ENCODE peak calls at places on chromosomes 16 and 17, in six cellular contexts. One of them, this sample, is unnamed.

GRCh38 chr16:24853830-24854229 is 8.1 kb downstream of the SLC5A11 start:
- DNase-seq in pancreas: no peak
- DNase-seq in Peyer's patch: no peak
- DNase-seq in uterus: peak
- DNase-seq in AG04449: no peak
- DNase-seq in dorsolateral prefrontal cortex: peak
- DNase-seq in this sample: peak

GRCh38 chr16:51402785-51403184 is 251.7 kb upstream of the SALL1 start:
- DNase-seq in pancreas: peak
- DNase-seq in Peyer's patch: no peak
- DNase-seq in uterus: no peak
- DNase-seq in AG04449: no peak
- DNase-seq in dorsolateral prefrontal cortex: no peak
- DNase-seq in this sample: no peak

GRCh38 chr16:85716680-85717038 is 27.9 kb upstream of the GINS2 start:
- DNase-seq in pancreas: no peak
- DNase-seq in Peyer's patch: no peak
- DNase-seq in uterus: no peak
- DNase-seq in AG04449: no peak
- DNase-seq in dorsolateral prefrontal cortex: no peak
- DNase-seq in this sample: no peak

GRCh38 chr17:61401280-61402072 is 1.8 kb downstream of the TBX2 start:
- DNase-seq in pancreas: no peak
- DNase-seq in Peyer's patch: no peak
- DNase-seq in uterus: peak
- DNase-seq in AG04449: no peak
- DNase-seq in dorsolateral prefrontal cortex: no peak
- DNase-seq in this sample: no peak

GRCh38 chr17:81514735-81515529 is 2.3 kb upstream of the ACTG1 start:
- DNase-seq in pancreas: peak
- DNase-seq in Peyer's patch: peak
- DNase-seq in uterus: peak
- DNase-seq in AG04449: no peak
- DNase-seq in dorsolateral prefrontal cortex: peak
- DNase-seq in this sample: no peak

GRCh38 chr16:83968483-83968865 is 430 bp downstream of the NECAB2 start:
- DNase-seq in pancreas: no peak
- DNase-seq in Peyer's patch: no peak
- DNase-seq in uterus: no peak
- DNase-seq in AG04449: no peak
- DNase-seq in dorsolateral prefrontal cortex: no peak
- DNase-seq in this sample: no peak

GRCh38 chr16:66070140-66070887 is 296.2 kb upstream of the CDH5 start:
- DNase-seq in pancreas: no peak
- DNase-seq in Peyer's patch: peak
- DNase-seq in uterus: peak
- DNase-seq in AG04449: no peak
- DNase-seq in dorsolateral prefrontal cortex: peak
- DNase-seq in this sample: no peak

GRCh38 chr17:75565066-75565465 is 22.5 kb upstream of the MYO15B start:
- DNase-seq in pancreas: no peak
- DNase-seq in Peyer's patch: no peak
- DNase-seq in uterus: no peak
- DNase-seq in AG04449: no peak
- DNase-seq in dorsolateral prefrontal cortex: no peak
- DNase-seq in this sample: no peak

GRCh38 chr17:63096426-63096825 is 130.4 kb downstream of the TANC2 start:
- DNase-seq in pancreas: no peak
- DNase-seq in Peyer's patch: no peak
- DNase-seq in uterus: no peak
- DNase-seq in AG04449: peak
- DNase-seq in dorsolateral prefrontal cortex: no peak
- DNase-seq in this sample: no peak

GRCh38 chr16:24820522-24820921 is 25.2 kb upstream of the SLC5A11 start:
- DNase-seq in pancreas: no peak
- DNase-seq in Peyer's patch: no peak
- DNase-seq in uterus: no peak
- DNase-seq in AG04449: no peak
- DNase-seq in dorsolateral prefrontal cortex: no peak
- DNase-seq in this sample: no peak

GRCh38 chr17:32112416-32112815 is 29.9 kb upstream of the RHOT1 start:
- DNase-seq in pancreas: no peak
- DNase-seq in Peyer's patch: no peak
- DNase-seq in uterus: no peak
- DNase-seq in AG04449: no peak
- DNase-seq in dorsolateral prefrontal cortex: no peak
- DNase-seq in this sample: no peak

GRCh38 chr16:54143934-54144333 is 142.7 kb downstream of the IRX3 start:
- DNase-seq in pancreas: no peak
- DNase-seq in Peyer's patch: no peak
- DNase-seq in uterus: no peak
- DNase-seq in AG04449: no peak
- DNase-seq in dorsolateral prefrontal cortex: no peak
- DNase-seq in this sample: no peak

GRCh38 chr17:46876353-46876887 is 25.0 kb downstream of the WNT9B start:
- DNase-seq in pancreas: peak
- DNase-seq in Peyer's patch: no peak
- DNase-seq in uterus: no peak
- DNase-seq in AG04449: no peak
- DNase-seq in dorsolateral prefrontal cortex: peak
- DNase-seq in this sample: no peak

GRCh38 chr16:709651-710499 is 4.3 kb upstream of the FBXL16 start:
- DNase-seq in pancreas: no peak
- DNase-seq in Peyer's patch: no peak
- DNase-seq in uterus: no peak
- DNase-seq in AG04449: peak
- DNase-seq in dorsolateral prefrontal cortex: peak
- DNase-seq in this sample: no peak

GRCh38 chr17:17443173-17443572 is 33.6 kb upstream of the MED9 start:
- DNase-seq in pancreas: no peak
- DNase-seq in Peyer's patch: no peak
- DNase-seq in uterus: no peak
- DNase-seq in AG04449: no peak
- DNase-seq in dorsolateral prefrontal cortex: no peak
- DNase-seq in this sample: no peak

GRCh38 chr17:39408360-39408759 is 6.9 kb upstream of the FBXL20 start:
- DNase-seq in pancreas: no peak
- DNase-seq in Peyer's patch: no peak
- DNase-seq in uterus: no peak
- DNase-seq in AG04449: no peak
- DNase-seq in dorsolateral prefrontal cortex: no peak
- DNase-seq in this sample: no peak

GRCh38 chr16:88131966-88132365 is 180.7 kb downstream of the BANP start:
- DNase-seq in pancreas: no peak
- DNase-seq in Peyer's patch: no peak
- DNase-seq in uterus: no peak
- DNase-seq in AG04449: no peak
- DNase-seq in dorsolateral prefrontal cortex: no peak
- DNase-seq in this sample: no peak

GRCh38 chr17:82517230-82517865 is 2.2 kb upstream of the FOXK2 start:
- DNase-seq in pancreas: no peak
- DNase-seq in Peyer's patch: no peak
- DNase-seq in uterus: no peak
- DNase-seq in AG04449: no peak
- DNase-seq in dorsolateral prefrontal cortex: no peak
- DNase-seq in this sample: no peak

GRCh38 chr16:68408428-68408827 is 39.9 kb downstream of the SMPD3 start:
- DNase-seq in pancreas: no peak
- DNase-seq in Peyer's patch: no peak
- DNase-seq in uterus: no peak
- DNase-seq in AG04449: no peak
- DNase-seq in dorsolateral prefrontal cortex: no peak
- DNase-seq in this sample: no peak

GRCh38 chr17:7215652-7216139 is 3.9 kb downstream of the DLG4 start:
- DNase-seq in pancreas: no peak
- DNase-seq in Peyer's patch: no peak
- DNase-seq in uterus: no peak
- DNase-seq in AG04449: no peak
- DNase-seq in dorsolateral prefrontal cortex: no peak
- DNase-seq in this sample: no peak
- TF ChIP-seq CTCF in pancreas: no peak
- TF ChIP-seq CTCF in Peyer's patch: no peak
- TF ChIP-seq CTCF in uterus: no peak
- TF ChIP-seq CTCF in AG04449: no peak
- TF ChIP-seq CTCF in dorsolateral prefrontal cortex: no peak
- TF ChIP-seq CTCF in this sample: no peak

GRCh38 chr17:4933646-4934045 is 1.6 kb downstream of the GP1BA start:
- DNase-seq in pancreas: no peak
- DNase-seq in Peyer's patch: no peak
- DNase-seq in uterus: no peak
- DNase-seq in AG04449: no peak
- DNase-seq in dorsolateral prefrontal cortex: no peak
- DNase-seq in this sample: no peak

GRCh38 chr17:4932756-4933155 is 679 bp downstream of the GP1BA start:
- DNase-seq in pancreas: no peak
- DNase-seq in Peyer's patch: no peak
- DNase-seq in uterus: no peak
- DNase-seq in AG04449: no peak
- DNase-seq in dorsolateral prefrontal cortex: no peak
- DNase-seq in this sample: no peak

GRCh38 chr17:4936436-4936835 is 3.4 kb downstream of the SLC25A11 start:
- DNase-seq in pancreas: no peak
- DNase-seq in Peyer's patch: no peak
- DNase-seq in uterus: no peak
- DNase-seq in AG04449: no peak
- DNase-seq in dorsolateral prefrontal cortex: no peak
- DNase-seq in this sample: no peak

GRCh38 chr17:4935650-4936049 is 3.6 kb downstream of the GP1BA start:
- DNase-seq in pancreas: no peak
- DNase-seq in Peyer's patch: no peak
- DNase-seq in uterus: no peak
- DNase-seq in AG04449: no peak
- DNase-seq in dorsolateral prefrontal cortex: no peak
- DNase-seq in this sample: no peak

DNA sequence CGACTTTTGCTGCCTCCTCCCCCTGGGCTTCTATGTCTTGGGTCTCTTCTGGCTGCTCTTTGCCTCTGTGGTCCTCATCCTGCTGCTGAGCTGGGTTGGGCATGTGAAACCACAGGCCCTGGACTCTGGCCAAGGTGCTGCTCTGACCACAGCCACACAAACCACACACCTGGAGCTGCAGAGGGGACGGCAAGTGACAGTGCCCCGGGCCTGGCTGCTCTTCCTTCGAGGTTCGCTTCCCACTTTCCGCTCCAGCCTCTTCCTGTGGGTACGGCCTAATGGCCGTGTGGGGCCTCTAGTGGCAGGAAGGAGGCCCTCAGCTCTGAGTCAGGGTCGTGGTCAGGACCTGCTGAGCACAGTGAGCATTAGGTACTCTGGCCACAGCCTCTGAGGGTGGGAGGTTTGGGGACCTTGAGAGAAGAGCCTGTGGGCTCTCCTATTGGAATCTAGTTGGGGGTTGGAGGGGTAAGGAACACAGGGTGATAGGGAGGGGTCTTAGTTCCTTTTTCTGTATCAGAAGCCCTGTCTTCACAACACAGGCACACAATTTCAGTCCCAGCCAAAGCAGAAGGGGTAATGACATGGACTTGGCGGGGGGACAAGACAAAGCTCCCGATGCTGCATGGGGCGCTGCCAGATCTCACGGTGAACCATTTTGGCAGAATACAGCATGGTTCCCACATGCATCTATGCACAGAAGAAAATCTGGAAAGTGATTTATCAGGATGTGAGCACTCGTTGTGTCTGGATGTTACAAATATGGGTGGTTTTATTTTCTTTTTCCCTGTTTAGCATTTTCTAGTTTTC is 2.3 kb downstream of the GP1BA start:
- DNase-seq in pancreas: no peak
- DNase-seq in Peyer's patch: no peak
- DNase-seq in uterus: no peak
- DNase-seq in AG04449: no peak
- DNase-seq in dorsolateral prefrontal cortex: peak
- DNase-seq in this sample: no peak
- TF ChIP-seq CTCF in pancreas: no peak
- TF ChIP-seq CTCF in Peyer's patch: peak
- TF ChIP-seq CTCF in uterus: no peak
- TF ChIP-seq CTCF in AG04449: peak
- TF ChIP-seq CTCF in dorsolateral prefrontal cortex: no peak
- TF ChIP-seq CTCF in this sample: peak

DNA sequence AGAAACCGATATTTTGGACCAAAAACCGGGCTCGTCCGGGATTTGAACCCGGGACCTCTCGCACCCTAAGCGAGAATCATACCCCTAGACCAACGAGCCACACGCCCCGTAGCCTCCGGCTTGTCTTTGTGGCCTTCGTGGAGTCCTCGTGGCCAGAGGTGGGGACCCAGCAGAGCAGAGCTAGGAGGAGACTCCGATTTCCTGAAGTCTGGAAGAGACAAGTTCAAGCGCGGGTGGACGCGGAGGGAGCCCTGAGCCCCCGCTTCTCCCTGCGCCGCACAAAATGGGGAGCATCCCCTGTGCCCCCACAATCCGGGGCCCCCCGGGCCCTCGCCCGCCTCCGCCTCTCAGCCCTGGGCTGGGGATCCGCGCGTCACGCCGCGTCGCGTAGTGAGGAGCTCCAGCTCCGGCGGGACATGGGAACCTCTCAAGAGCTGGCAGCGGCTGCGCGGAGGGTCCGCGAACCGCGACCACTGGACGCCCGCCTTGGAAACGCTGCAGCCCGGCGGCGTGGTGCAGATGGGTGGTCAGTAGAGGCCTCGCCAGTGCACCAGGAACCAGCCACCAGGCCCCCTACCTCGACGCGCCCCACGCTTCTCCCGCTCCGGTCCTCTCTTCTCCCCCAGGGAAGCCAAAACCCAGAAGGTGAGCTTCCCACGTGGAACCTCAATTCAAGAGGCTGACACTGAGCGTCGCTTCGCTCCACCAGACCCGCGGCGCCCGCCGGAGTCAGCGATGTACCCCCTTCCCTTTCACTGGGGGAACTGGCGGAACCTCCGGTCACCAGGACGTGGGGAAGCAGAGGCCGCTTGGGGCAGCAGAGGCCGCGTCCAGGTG is 5.2 kb upstream of the OR1F1 start:
- DNase-seq in pancreas: no peak
- DNase-seq in Peyer's patch: peak
- DNase-seq in uterus: no peak
- DNase-seq in AG04449: no peak
- DNase-seq in dorsolateral prefrontal cortex: peak
- DNase-seq in this sample: no peak
- TF ChIP-seq CTCF in pancreas: peak
- TF ChIP-seq CTCF in Peyer's patch: peak
- TF ChIP-seq CTCF in uterus: no peak
- TF ChIP-seq CTCF in AG04449: peak
- TF ChIP-seq CTCF in dorsolateral prefrontal cortex: no peak
- TF ChIP-seq CTCF in this sample: peak

GRCh38 chr16:77555781-77556180 is 120.9 kb upstream of the ADAMTS18 start:
- DNase-seq in pancreas: no peak
- DNase-seq in Peyer's patch: no peak
- DNase-seq in uterus: no peak
- DNase-seq in AG04449: no peak
- DNase-seq in dorsolateral prefrontal cortex: no peak
- DNase-seq in this sample: peak
- TF ChIP-seq CTCF in pancreas: no peak
- TF ChIP-seq CTCF in Peyer's patch: no peak
- TF ChIP-seq CTCF in uterus: no peak
- TF ChIP-seq CTCF in AG04449: no peak
- TF ChIP-seq CTCF in dorsolateral prefrontal cortex: no peak
- TF ChIP-seq CTCF in this sample: no peak